ENCODE peak calls at places on chromosomes 7 and 10, in six cellular contexts. D is SJSA1, C is A549, O is body of pancreas, W is lower lobe of right lung, L is colonic mucosa. H is an unnamed sample.
A peak's percentile ranks its signal among the peaks of the same experiment; 100 is the strongest.

GRCh38 chr7:17772581-17773288 is 167.6 kb downstream of the SNX13 start:
- DNase-seq in W (no peak), C (no peak), D (no peak), O (no peak), L (no peak), H (no peak)

GRCh38 chr7:116239434-116239833 is 29.1 kb downstream of the TES start:
- DNase-seq in O (no peak), D (no peak), C (no peak), L (no peak), W (no peak), H (no peak)

GRCh38 chr10:133474833-133475734 is 21.3 kb downstream of the SCART1 start:
- DNase-seq in C (no peak), W (no peak), O (no peak), L (no peak), D (no peak), H (no peak)

GRCh38 chr7:15755061-15755460 is 68.6 kb upstream of the MEOX2 start:
- DNase-seq in L (no peak), D (no peak), W (no peak), O (no peak), C (no peak), H (no peak)

GRCh38 chr10:86946215-86947170 is 10.9 kb downstream of the MMRN2 start:
- DNase-seq in L (peak; percentile 17), O (peak; percentile 50), C (no peak), D (peak; percentile 44), W (no peak), H (no peak)

GRCh38 chr7:74032191-74032490 is 4.2 kb downstream of the ELN start:
- DNase-seq in D (no peak), L (no peak), C (no peak), O (peak; percentile 64), W (no peak), H (no peak)

GRCh38 chr10:16999665-17000451 is 129.8 kb downstream of the CUBN start:
- DNase-seq in D (no peak), L (no peak), C (no peak), O (no peak), W (no peak), H (no peak)

GRCh38 chr10:88312855-88313254 is 270.3 kb downstream of the RNLS start:
- DNase-seq in D (no peak), L (no peak), C (no peak), O (no peak), W (no peak), H (no peak)

GRCh38 chr7:126718419-126718818 is 534.3 kb downstream of the GRM8 start:
- DNase-seq in C (no peak), D (no peak), L (no peak), O (no peak), W (no peak), H (no peak)

GRCh38 chr10:122373713-122374112 is 795 bp upstream of the PLEKHA1 start:
- DNase-seq in W (no peak), C (peak; percentile 16), L (peak; percentile 44), D (no peak), O (peak; percentile 22), H (no peak)

GRCh38 chr7:118078015-118078414 is 105.9 kb upstream of the LSM8 start:
- DNase-seq in L (no peak), D (no peak), O (no peak), C (no peak), W (no peak), H (no peak)

GRCh38 chr7:158001003-158001402 is 586.6 kb downstream of the PTPRN2 start:
- DNase-seq in W (no peak), O (no peak), L (no peak), D (no peak), C (no peak), H (no peak)

GRCh38 chr10:12332572-12333381 is 16.6 kb upstream of the CAMK1D start:
- DNase-seq in C (no peak), L (no peak), O (no peak), W (no peak), D (no peak), H (no peak)

GRCh38 chr7:4058158-4058557 is 623.9 kb upstream of the FOXK1 start:
- DNase-seq in W (no peak), L (no peak), D (no peak), C (no peak), O (no peak), H (no peak)

GRCh38 chr7:28956608-28957063 is 1.5 kb downstream of the TRIL start:
- DNase-seq in C (peak; percentile 38), D (peak; percentile 54), O (peak; percentile 65), W (peak; percentile 83), L (peak; percentile 77), H (no peak)

GRCh38 chr10:124349231-124349992 is 69.3 kb downstream of the OAT start:
- DNase-seq in L (no peak), W (no peak), D (no peak), O (no peak), C (no peak), H (no peak)
- H3K4me1 ChIP-seq in L (no peaks in the 10 kb centered on the region), W (peaks cover 1% of the 10 kb centered on the region), D (no peaks in the 10 kb centered on the region), O (no peaks in the 10 kb centered on the region), C (no peaks in the 10 kb centered on the region), H (no peaks in the 10 kb centered on the region)

DNA sequence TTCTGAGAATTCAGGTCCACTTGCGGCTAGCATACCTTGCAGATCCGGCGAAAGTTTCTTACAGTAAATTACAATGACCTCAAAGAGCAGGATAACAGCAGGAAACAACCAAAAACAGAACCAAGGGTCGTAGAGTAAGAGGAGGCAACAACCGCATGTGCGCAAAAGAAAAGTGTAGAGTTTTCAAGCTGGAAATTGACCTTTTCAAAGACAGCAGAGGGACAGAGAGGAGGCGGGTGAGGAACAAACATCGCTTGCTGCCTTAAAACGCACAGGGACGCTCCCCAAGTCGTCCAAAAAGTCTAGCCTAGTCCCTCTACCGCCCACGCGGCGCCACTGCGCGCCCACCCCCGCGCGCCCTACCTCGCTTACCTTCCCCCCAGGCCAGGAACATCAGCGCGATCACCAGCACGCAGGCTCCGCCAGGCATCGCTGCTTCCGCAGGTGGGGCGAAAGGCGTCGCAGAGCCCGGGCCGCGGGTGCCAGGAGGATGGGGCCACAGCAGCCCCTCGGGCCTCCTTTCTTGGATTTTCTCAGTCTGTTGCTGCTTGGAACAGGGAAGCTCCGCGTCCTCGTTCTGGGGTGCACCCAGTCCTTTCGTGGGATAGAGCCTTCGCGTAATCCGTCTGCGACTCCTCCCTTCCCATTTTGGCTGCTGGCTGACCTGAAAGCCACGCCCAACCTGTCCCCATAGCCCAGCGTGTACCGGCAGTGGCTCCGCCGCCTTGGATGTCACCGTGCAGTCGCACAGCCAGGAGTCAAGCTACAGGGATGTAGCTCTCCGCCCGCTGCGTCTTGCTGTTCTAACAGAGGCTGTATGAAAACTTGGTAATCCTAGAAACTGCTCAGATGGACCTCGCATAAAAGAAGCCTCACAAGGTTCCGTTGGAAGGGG is at the start of gene VWDE:
- DNase-seq in O (peak; percentile 36), W (peak; percentile 68), C (peak; percentile 61), D (no peak), L (peak; percentile 54), H (no peak)
- H3K27ac ChIP-seq in O (no peak within 1 kb of the TSS), W (no peak within 1 kb of the TSS), C (peak within 1 kb of the TSS; percentile 87), D (no peak within 1 kb of the TSS), L (no peak within 1 kb of the TSS), H (no peak within 1 kb of the TSS)

GRCh38 chr7:26198781-26199169 is 1.8 kb downstream of the HNRNPA2B1 start:
- DNase-seq in C (no peak), L (no peak), W (no peak), O (no peak), D (no peak), H (no peak)
- H3K4me1 ChIP-seq in C (peaks cover 37% of the 10 kb centered on the region), L (peaks cover 15% of the 10 kb centered on the region), W (peaks cover 52% of the 10 kb centered on the region), O (peaks cover 49% of the 10 kb centered on the region), D (peaks cover 21% of the 10 kb centered on the region), H (peaks cover 44% of the 10 kb centered on the region)

GRCh38 chr10:72425133-72425532 is 70.4 kb upstream of the DNAJB12 start:
- DNase-seq in W (no peak), O (no peak), L (no peak), D (no peak), C (no peak), H (no peak)

GRCh38 chr10:72423426-72423825 is 68.7 kb upstream of the DNAJB12 start:
- DNase-seq in L (no peak), O (no peak), W (no peak), D (no peak), C (no peak), H (no peak)

GRCh38 chr10:72429931-72430330 is 75.2 kb upstream of the DNAJB12 start:
- DNase-seq in C (no peak), L (no peak), D (no peak), O (no peak), W (no peak), H (no peak)

GRCh38 chr10:72424561-72424960 is 69.8 kb upstream of the DNAJB12 start:
- DNase-seq in C (no peak), W (no peak), L (no peak), D (no peak), O (no peak), H (no peak)

DNA sequence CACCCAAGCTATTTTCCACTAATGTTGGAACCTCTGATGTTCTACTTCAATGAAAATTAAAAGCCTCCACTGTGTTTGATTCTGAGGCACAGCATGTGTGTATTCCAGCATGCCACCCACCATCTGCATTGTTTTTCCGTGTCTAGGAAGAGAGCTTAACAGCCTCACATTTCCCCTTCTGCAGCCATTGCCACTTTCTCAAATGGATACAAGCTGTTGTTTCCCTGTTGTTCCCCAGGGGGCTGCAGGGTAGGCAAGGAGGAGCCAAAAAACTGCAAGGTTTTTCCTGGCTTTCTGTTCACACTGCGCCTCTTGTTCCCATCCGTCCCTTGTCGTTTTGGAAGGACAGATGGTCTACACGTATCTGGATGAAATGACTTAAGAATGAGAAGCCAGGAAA is 72.3 kb upstream of the DNAJB12 start:
- DNase-seq in L (no peak), O (no peak), C (no peak), D (no peak), W (no peak), H (no peak)
- H3K27ac ChIP-seq in L (no peak overlapping the region), O (no peak overlapping the region), C (no peak overlapping the region), D (no peak overlapping the region), W (no peak overlapping the region), H (no peak overlapping the region)

DNA sequence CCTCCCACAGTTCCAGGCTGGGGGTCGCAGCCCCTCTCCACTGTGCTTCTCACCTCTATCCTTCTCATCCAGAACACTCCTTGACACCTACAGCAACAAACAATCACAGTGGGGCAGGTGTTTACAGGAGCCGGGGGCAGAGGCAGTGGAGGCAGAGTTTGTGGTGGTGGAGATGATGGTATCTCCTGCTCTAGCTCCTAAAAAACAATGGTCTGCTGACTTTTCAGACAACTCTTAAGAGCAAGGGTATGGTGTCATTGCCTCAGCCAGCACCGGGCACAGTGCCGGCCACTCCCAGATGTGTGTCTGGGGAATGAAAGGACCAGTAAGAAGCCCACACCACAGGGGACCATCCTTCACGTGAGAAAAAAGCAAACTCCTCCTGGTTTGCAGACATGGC is 36.3 kb upstream of the ANTXRL start:
- DNase-seq in D (no peak), O (no peak), W (no peak), L (no peak), C (no peak), H (no peak)
- H3K4me1 ChIP-seq in D (no peaks in the 10 kb centered on the region), O (no peaks in the 10 kb centered on the region), W (no peaks in the 10 kb centered on the region), L (no peaks in the 10 kb centered on the region), C (no peaks in the 10 kb centered on the region), H (no peaks in the 10 kb centered on the region)

GRCh38 chr10:102419561-102420442 is 834 bp upstream of the FBXL15 start:
- DNase-seq in O (peak; percentile 71), W (no peak), C (peak; percentile 69), L (peak; percentile 74), D (peak; percentile 53), H (no peak)
- H3K27ac ChIP-seq in O (peak overlapping the region; percentile 83), W (no peak overlapping the region), C (peak overlapping the region; percentile 90), L (peak overlapping the region; percentile 88), D (no peak overlapping the region), H (peak overlapping the region; percentile 87)